ENCODE peak calls at places on chromosomes 4 and X, in ten cellular contexts. C, D, I, B, J, U, O, E, G and P are unnamed samples.

GRCh38 chr4:174292473-174292872 is 8.8 kb downstream of the CEP44 start:
- DNase-seq in D (no peak), J (no peak), I (no peak), E (no peak), G (no peak), B (no peak), U (no peak), C (no peak), O (no peak), P (no peak)

GRCh38 chrX:30635630-30636029 is 17.6 kb upstream of the GK start:
- DNase-seq in G (peak; percentile 18), E (no peak), D (no peak), I (no peak), J (no peak), B (no peak), U (peak; percentile 37), O (no peak), C (no peak), P (no peak)

GRCh38 chrX:47590984-47591383 is 8.7 kb downstream of the TIMP1 start:
- DNase-seq in G (no peak), J (no peak), U (no peak), E (no peak), O (no peak), C (no peak), I (no peak), D (no peak), B (no peak), P (no peak)

GRCh38 chr4:55181606-55182005 is 56.2 kb upstream of the KDR start:
- DNase-seq in G (no peak), C (no peak), O (no peak), E (no peak), U (no peak), B (no peak), J (no peak), D (no peak), I (no peak), P (no peak)

GRCh38 chr4:64533637-64534036 is 124.4 kb upstream of the TECRL start:
- DNase-seq in C (no peak), O (no peak), B (no peak), I (no peak), G (no peak), E (no peak), D (no peak), U (no peak), J (no peak), P (no peak)

GRCh38 chrX:480861-481417 is 94.2 kb upstream of the PPP2R3B start:
- DNase-seq in U (no peak), B (no peak), O (no peak), I (no peak), G (no peak), E (no peak), C (no peak), D (no peak), J (no peak), P (no peak)

GRCh38 chrX:152991123-152991522 is 2.8 kb downstream of the PNMA5 start:
- DNase-seq in D (no peak), J (no peak), E (no peak), O (no peak), I (no peak), B (no peak), U (no peak), G (no peak), C (no peak), P (no peak)

GRCh38 chrX:12977761-12978204 is 2.9 kb downstream of the TMSB4X start:
- DNase-seq in U (no peak), I (no peak), O (no peak), D (no peak), C (no peak), J (no peak), G (no peak), B (no peak), E (no peak), P (no peak)

GRCh38 chr4:144788469-144788868 is 142.5 kb downstream of the HHIP start:
- DNase-seq in J (no peak), C (no peak), B (no peak), E (no peak), G (no peak), U (no peak), O (no peak), D (no peak), I (no peak), P (no peak)

GRCh38 chr4:144782345-144782744 is 136.4 kb downstream of the HHIP start:
- DNase-seq in G (no peak), I (no peak), C (no peak), E (no peak), D (no peak), J (no peak), O (no peak), U (no peak), B (no peak), P (no peak)

DNA sequence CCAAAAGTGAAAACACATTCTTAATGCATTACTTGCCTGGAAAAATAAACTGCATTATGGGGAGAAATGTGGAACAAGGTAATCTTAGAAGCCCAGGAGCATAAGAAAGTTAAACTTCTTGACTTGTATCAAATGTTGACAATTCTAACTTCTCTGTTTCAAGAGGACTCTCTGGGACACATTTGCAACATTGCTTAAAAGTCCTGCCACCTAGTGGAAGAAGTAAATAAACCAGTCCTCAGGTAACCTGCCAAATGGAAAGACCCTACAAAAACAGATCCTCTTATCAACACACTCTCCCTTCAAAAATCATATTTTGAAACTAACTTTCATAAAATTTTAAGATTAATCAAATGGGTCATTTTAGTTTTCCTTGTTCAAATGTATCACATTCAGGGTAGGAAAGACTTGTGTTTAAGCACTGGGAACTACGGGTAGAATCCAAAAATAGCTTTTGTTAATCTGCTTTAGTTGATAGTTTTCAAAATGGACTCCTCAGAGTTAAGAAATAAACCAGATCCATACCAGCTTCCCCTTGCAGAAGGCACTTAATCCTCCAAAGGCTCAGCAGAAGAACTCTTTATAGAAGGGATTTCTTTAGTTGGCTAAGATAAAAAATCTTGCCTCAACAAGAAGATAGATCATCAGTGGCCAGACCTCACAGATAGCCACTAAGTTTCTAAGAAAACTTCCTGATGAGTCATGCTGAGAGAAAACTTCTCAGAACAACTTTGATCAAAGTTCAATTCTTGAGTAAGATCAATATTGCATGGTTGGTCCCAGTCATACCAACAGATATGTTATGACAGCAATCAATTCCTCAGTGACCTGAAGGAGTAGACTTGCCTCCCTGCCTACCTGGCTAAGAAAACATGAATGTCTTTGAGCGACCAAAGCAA is 141.7 kb downstream of the HHIP start:
- DNase-seq in D (no peak), U (peak; percentile 22), C (no peak), G (peak; percentile 76), B (peak; percentile 31), J (no peak), I (no peak), E (no peak), O (no peak), P (no peak)
- TF ChIP-seq CTCF in D (no peak), U (peak; percentile 72), C (peak; percentile 30), G (peak; percentile 70), B (peak; percentile 67), J (peak; percentile 29), I (peak; percentile 25), E (no peak), O (peak; percentile 35), P (no peak)

GRCh38 chrX:154356596-154356995 is 17.8 kb downstream of the FLNA start:
- DNase-seq in G (no peak), B (no peak), D (no peak), E (no peak), C (no peak), I (no peak), U (no peak), O (no peak), J (no peak), P (no peak)

GRCh38 chrX:154355776-154356140 is 18.7 kb downstream of the FLNA start:
- DNase-seq in O (no peak), B (no peak), C (no peak), D (no peak), U (no peak), G (no peak), I (peak; percentile 67), E (no peak), J (no peak), P (no peak)

GRCh38 chrX:154358829-154359228 is 15.6 kb downstream of the FLNA start:
- DNase-seq in I (no peak), U (no peak), D (no peak), G (no peak), J (no peak), C (no peak), B (no peak), O (no peak), E (no peak), P (no peak)

GRCh38 chrX:154358011-154358410 is 16.4 kb downstream of the FLNA start:
- DNase-seq in D (no peak), E (no peak), G (no peak), C (no peak), J (no peak), B (no peak), O (no peak), I (no peak), U (no peak), P (no peak)

DNA sequence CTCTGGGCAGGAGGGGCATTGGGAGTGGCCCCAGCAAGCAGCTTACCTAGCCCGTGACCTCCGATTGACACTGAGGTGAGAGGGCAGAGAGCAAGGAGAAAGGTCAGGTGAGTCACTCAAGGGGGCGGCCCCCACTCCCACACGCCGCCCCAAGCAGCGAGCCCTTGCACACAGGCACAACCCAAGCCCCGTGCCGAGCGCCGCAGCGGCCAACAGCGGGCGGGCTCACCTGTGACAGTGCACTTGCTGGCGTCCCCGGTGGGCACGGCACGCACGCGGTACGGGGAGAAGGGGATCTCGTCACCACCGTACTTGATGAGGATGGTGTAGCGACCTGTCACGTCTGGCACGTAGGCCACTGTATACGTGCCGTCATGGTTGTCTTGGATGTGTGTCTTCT is 17.2 kb downstream of the FLNA start:
- DNase-seq in J (no peak), C (no peak), O (no peak), U (no peak), D (no peak), B (no peak), I (peak; percentile 79), E (no peak), G (no peak), P (no peak)
- TF ChIP-seq POLR2AphosphoS5 in J (no peak), C (no peak), O (no peak), U (no peak), D (peak; percentile 60), B (no peak), I (no peak), E (no peak), G (no peak), P (no peak)

GRCh38 chrX:120087289-120088017 is 10.0 kb upstream of the RHOXF2B start:
- DNase-seq in I (no peak), U (no peak), D (no peak), G (no peak), J (no peak), E (no peak), O (peak; percentile 20), C (no peak), B (no peak), P (no peak)
- H3K4me3 ChIP-seq in I (no peak overlapping the region), U (peak overlapping the region; percentile 20), D (no peak overlapping the region), G (no peak overlapping the region), J (no peak overlapping the region), E (no peak overlapping the region), O (peak overlapping the region; percentile 22), C (no peak overlapping the region), B (no peak overlapping the region), P (peak overlapping the region; percentile 19)

DNA sequence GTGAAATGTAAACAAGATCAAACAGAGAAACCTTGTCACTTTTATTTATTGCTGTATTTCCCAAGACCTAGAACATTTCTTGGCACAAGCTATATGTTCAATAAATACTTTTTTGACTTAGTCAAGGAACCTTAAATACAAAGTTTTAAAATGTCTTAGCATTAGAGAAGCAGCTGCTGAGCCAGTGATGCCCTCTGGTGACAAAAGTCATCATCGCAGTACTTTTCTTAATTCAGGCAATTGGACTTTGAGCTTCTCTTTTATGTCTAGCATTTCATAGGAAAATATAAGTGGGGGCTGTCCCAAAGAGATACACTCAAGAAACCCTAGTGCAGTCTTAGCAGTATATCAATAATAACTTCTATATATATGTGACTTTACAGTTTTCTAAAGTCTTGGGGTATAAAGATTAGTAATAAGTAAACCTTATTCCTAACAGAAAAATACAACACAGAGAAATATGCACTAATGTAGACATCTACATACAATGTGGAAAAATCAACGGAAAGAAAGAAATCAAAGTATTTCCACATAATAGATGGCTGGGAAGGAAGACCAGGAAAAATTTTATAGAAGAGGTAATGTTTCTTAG is 118.4 kb downstream of the DTHD1 start:
- DNase-seq in B (no peak), D (no peak), I (no peak), O (no peak), J (no peak), C (no peak), U (no peak), G (peak; percentile 46), E (no peak), P (no peak)
- TF ChIP-seq CTCF in B (peak; percentile 86), D (no peak), I (peak; percentile 34), O (peak; percentile 43), J (no peak), C (peak; percentile 36), U (peak; percentile 68), G (peak; percentile 75), E (peak; percentile 3), P (peak; percentile 34)